ENCODE peak calls at places on chromosomes 13 and 19, in eight cellular contexts. J, K, O, Q, M, F, Y and S are unnamed samples. For H3K27me3, the result is how much of the 10 kb centered on the place peaks cover.

GRCh38 chr13:23377603-23378002 is 55.9 kb downstream of the SACS start:
- DNase-seq in M (no peak), J (no peak), K (no peak), Q (no peak), F (no peak), Y (no peak), O (no peak), S (no peak)

GRCh38 chr19:35166100-35167063 is 11.8 kb downstream of the FXYD5 start:
- DNase-seq in O (no peak), Q (no peak), F (no peak), Y (no peak), M (no peak), J (no peak), K (no peak), S (peak)

GRCh38 chr19:47760632-47760999 is 15.3 kb downstream of the NOP53 start:
- DNase-seq in K (no peak), O (no peak), F (no peak), J (no peak), Y (no peak), Q (no peak), M (no peak), S (no peak)

GRCh38 chr19:51695088-51695487 is 2.0 kb downstream of the SPACA6 start:
- DNase-seq in K (no peak), O (no peak), J (no peak), Q (no peak), Y (no peak), F (no peak), M (no peak), S (no peak)

GRCh38 chr13:28001837-28002473 is 13.5 kb upstream of the URAD start:
- DNase-seq in O (no peak), J (no peak), M (no peak), Y (no peak), Q (no peak), K (no peak), F (no peak), S (no peak)

GRCh38 chr19:17156947-17157302 is 58.2 kb upstream of the USE1 start:
- DNase-seq in J (no peak), Q (no peak), K (no peak), M (no peak), Y (no peak), F (peak), O (no peak), S (no peak)

GRCh38 chr19:48815870-48816501 is 5.2 kb upstream of the BCAT2 start:
- DNase-seq in K (no peak), M (no peak), Y (no peak), J (no peak), Q (no peak), O (no peak), F (peak), S (no peak)

GRCh38 chr19:5436101-5436947 is 18.9 kb upstream of the ZNRF4 start:
- DNase-seq in K (no peak), O (no peak), J (no peak), M (no peak), F (no peak), Y (no peak), Q (no peak), S (no peak)

GRCh38 chr13:29500426-29500825 is 95.1 kb downstream of the SLC7A1 start:
- DNase-seq in M (no peak), Y (no peak), Q (no peak), K (no peak), F (no peak), O (no peak), J (no peak), S (no peak)

GRCh38 chr19:30325657-30326056 is 46.5 kb upstream of the ZNF536 start:
- DNase-seq in Q (no peak), Y (no peak), M (no peak), F (no peak), K (no peak), O (no peak), J (no peak), S (peak)

GRCh38 chr13:21671793-21672680 is 1.2 kb downstream of the FGF9 start:
- DNase-seq in Q (no peak), O (no peak), M (no peak), F (no peak), K (no peak), J (no peak), Y (no peak), S (no peak)

GRCh38 chr13:49214917-49215376 is 5.2 kb upstream of the MLNR start:
- DNase-seq in F (peak), O (no peak), M (peak), Y (peak), K (no peak), J (peak), Q (peak), S (no peak)

GRCh38 chr13:97245011-97245410 is 22.9 kb downstream of the MBNL2 start:
- DNase-seq in J (no peak), F (no peak), Q (no peak), M (no peak), K (no peak), Y (no peak), O (no peak), S (no peak)

GRCh38 chr19:49155830-49156346 is 692 bp upstream of the HRC start:
- DNase-seq in Y (no peak), F (no peak), K (no peak), M (no peak), Q (peak), O (no peak), J (no peak), S (no peak)

GRCh38 chr19:41821003-41821735 is 23.3 kb downstream of the LYPD4 start:
- DNase-seq in Y (peak), O (no peak), J (no peak), K (no peak), Q (no peak), M (peak), F (peak), S (no peak)

GRCh38 chr19:7888145-7888825 is at the start of gene LRRC8E:
- DNase-seq in F (peak), Q (no peak), K (no peak), M (peak), J (peak), Y (no peak), O (no peak), S (peak)

GRCh38 chr19:28908941-28909340 is 304.0 kb downstream of the UQCRFS1 start:
- DNase-seq in Y (no peak), O (no peak), Q (no peak), J (no peak), F (no peak), M (no peak), K (no peak), S (no peak)

GRCh38 chr19:45069056-45069455 is 7.2 kb downstream of the ZNF296 start:
- DNase-seq in O (no peak), M (no peak), Y (no peak), F (no peak), K (no peak), Q (no peak), J (no peak), S (no peak)

GRCh38 chr13:34246511-34246910 is 428.6 kb downstream of the RFC3 start:
- DNase-seq in Q (no peak), K (no peak), Y (no peak), M (no peak), J (no peak), O (no peak), F (no peak), S (no peak)

GRCh38 chr19:47280183-47280797 is 5.6 kb downstream of the INAFM1 start:
- DNase-seq in M (peak), O (no peak), J (no peak), F (no peak), Q (no peak), K (no peak), Y (no peak), S (no peak)

GRCh38 chr13:72745260-72745659 is 17.5 kb downstream of the BORA start:
- DNase-seq in Q (no peak), F (no peak), M (no peak), Y (no peak), O (no peak), J (no peak), K (no peak), S (no peak)

GRCh38 chr19:21087871-21088270 is 5.9 kb downstream of the ZNF714 start:
- DNase-seq in J (no peak), O (no peak), M (no peak), F (no peak), Y (no peak), Q (no peak), K (no peak), S (no peak)

GRCh38 chr13:24615114-24615513 is 65.1 kb upstream of the ATP12A start:
- DNase-seq in O (no peak), F (no peak), Y (no peak), J (no peak), M (no peak), Q (no peak), K (no peak), S (no peak)

GRCh38 chr13:44399045-44399444 is 25.4 kb downstream of the SERP2 start:
- DNase-seq in K (no peak), F (no peak), Y (no peak), J (no peak), M (no peak), Q (no peak), O (no peak), S (no peak)

GRCh38 chr19:58229255-58229639 is 533 bp downstream of the ZNF544 start:
- DNase-seq in F (no peak), M (no peak), Y (no peak), Q (no peak), J (no peak), K (no peak), O (no peak), S (no peak)

GRCh38 chr19:28307460-28307859 is 905.5 kb downstream of the UQCRFS1 start:
- DNase-seq in Y (no peak), M (no peak), Q (no peak), K (no peak), J (no peak), O (no peak), F (no peak), S (no peak)

GRCh38 chr19:56671613-56671994 is at the start of gene ZNF835:
- DNase-seq in Q (peak), M (peak), K (peak), O (peak), J (peak), F (peak), Y (no peak), S (peak)

GRCh38 chr13:100707818-100708740 is 33.5 kb upstream of the TMTC4 start:
- DNase-seq in J (no peak), M (no peak), F (no peak), O (no peak), Q (no peak), K (no peak), Y (no peak), S (no peak)

GRCh38 chr13:51684076-51684475 is 99.8 kb downstream of the WDFY2 start:
- DNase-seq in Y (no peak), J (no peak), K (no peak), Q (no peak), F (no peak), M (no peak), O (no peak), S (no peak)

GRCh38 chr13:108919036-108919907 is 289.9 kb downstream of the MYO16 start:
- DNase-seq in J (no peak), F (no peak), O (no peak), K (no peak), M (no peak), Y (no peak), Q (no peak), S (no peak)

GRCh38 chr19:35267818-35268545 is 780 bp upstream of the USF2 start:
- DNase-seq in M (peak), Q (peak), Y (peak), F (peak), K (no peak), O (no peak), J (peak), S (no peak)

GRCh38 chr19:43618921-43619261 is 538 bp downstream of the ZNF428 start:
- DNase-seq in Q (no peak), Y (no peak), F (peak), O (no peak), M (no peak), J (no peak), K (no peak), S (no peak)

GRCh38 chr19:47741544-47742125 is 3.7 kb upstream of the NOP53 start:
- DNase-seq in Y (no peak), K (no peak), J (no peak), Q (no peak), F (no peak), M (no peak), O (no peak), S (no peak)

GRCh38 chr13:100673831-100674362 is 698 bp downstream of the TMTC4 start:
- DNase-seq in F (peak), J (no peak), Y (peak), O (no peak), M (peak), K (no peak), Q (peak), S (no peak)

GRCh38 chr19:7682175-7682855 is 1.7 kb downstream of the TRAPPC5 start:
- DNase-seq in O (no peak), Q (no peak), M (no peak), F (no peak), J (no peak), K (no peak), Y (no peak), S (no peak)

GRCh38 chr19:30374791-30375650 is 2.8 kb downstream of the ZNF536 start:
- DNase-seq in K (no peak), Q (no peak), M (no peak), J (no peak), F (no peak), O (no peak), Y (no peak), S (no peak)

GRCh38 chr19:39543477-39543857 is 3.5 kb upstream of the EID2 start:
- DNase-seq in K (no peak), M (no peak), Y (no peak), F (no peak), J (no peak), Q (no peak), O (no peak), S (no peak)

GRCh38 chr13:91652389-91652788 is 254.0 kb downstream of the GPC5 start:
- DNase-seq in O (no peak), F (no peak), Y (no peak), M (no peak), Q (no peak), J (no peak), K (no peak), S (no peak)

GRCh38 chr13:75135325-75135825 is 346.6 kb downstream of the TBC1D4 start:
- DNase-seq in K (no peak), F (no peak), O (no peak), M (no peak), Q (no peak), Y (no peak), J (no peak), S (no peak)

DNA sequence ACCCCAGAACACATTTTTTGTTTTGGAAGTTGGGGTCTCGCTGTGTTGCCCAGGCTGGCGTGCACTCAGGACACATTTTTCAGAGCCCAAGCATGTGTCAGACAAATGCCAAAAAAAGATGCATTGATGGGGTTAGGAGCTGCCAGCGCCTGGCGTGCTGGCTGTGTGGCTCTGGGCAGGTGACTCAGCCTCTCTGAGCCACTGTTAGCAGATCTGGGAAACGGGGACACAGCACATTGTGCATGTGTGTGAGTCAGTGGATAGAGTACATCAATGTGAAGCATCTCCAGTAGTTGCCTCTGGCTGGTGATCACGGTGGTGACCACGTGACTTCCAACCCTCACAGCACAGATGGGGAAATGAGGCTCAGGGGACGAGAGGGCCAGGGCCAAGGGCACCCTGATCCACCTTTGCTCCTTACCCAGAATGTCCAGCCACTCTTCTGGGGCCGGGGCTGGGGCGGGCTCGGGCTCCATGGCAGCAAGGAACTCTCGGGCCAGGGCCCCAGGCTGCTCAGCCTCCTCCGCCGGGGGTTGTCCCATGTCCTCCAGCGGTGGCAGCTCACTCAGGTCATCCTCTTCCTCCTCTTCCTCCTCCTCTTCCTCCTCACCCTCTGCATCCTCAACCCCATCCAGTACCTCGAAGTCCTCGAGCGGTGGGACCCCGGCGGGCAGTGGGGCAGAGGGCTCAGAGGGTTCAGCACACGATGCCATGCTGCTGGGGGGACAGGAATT is 1.9 kb downstream of the FKBP8 start:
- DNase-seq in J (no peak), Y (no peak), K (no peak), F (no peak), M (no peak), Q (no peak), O (no peak), S (no peak)
- H3K4me3 ChIP-seq in J (no peak), Y (no peak), K (no peak), F (no peak), M (no peak), Q (no peak), O (no peak), S (no peak)

GRCh38 chr19:2970201-2970838 is 7.0 kb upstream of the TLE6 start:
- DNase-seq in M (no peak), K (no peak), O (no peak), Q (no peak), Y (no peak), F (no peak), J (no peak), S (no peak)

GRCh38 chr19:2977001-2977685 is at the start of gene TLE6:
- DNase-seq in K (peak), M (peak), O (peak), Y (peak), F (peak), J (peak), Q (peak), S (peak)

GRCh38 chr19:2976609-2977000 is 759 bp upstream of the TLE6 start:
- DNase-seq in F (no peak), K (no peak), J (no peak), O (no peak), M (no peak), Y (no peak), Q (no peak), S (no peak)

GRCh38 chr19:2974342-2974932 is 2.9 kb upstream of the TLE6 start:
- DNase-seq in O (no peak), Q (peak), J (no peak), F (peak), M (no peak), Y (no peak), K (no peak), S (no peak)

GRCh38 chr19:2973229-2973628 is 4.1 kb upstream of the TLE6 start:
- DNase-seq in O (no peak), F (no peak), Q (no peak), Y (no peak), K (no peak), J (no peak), M (no peak), S (peak)
- H3K27me3 ChIP-seq in O (under half), F (under half), Q (under half), Y (under half), K (under half), J (under half), M (under half), S (under half)

GRCh38 chr19:15840833-15841232 is 25.4 kb upstream of the OR10H1 start:
- DNase-seq in O (no peak), F (no peak), M (no peak), K (no peak), Q (no peak), Y (no peak), J (no peak), S (no peak)

GRCh38 chr19:15836345-15836594 is 20.8 kb upstream of the OR10H1 start:
- DNase-seq in M (no peak), F (no peak), J (no peak), Y (no peak), K (no peak), Q (no peak), O (no peak), S (no peak)

GRCh38 chr19:15831626-15832025 is 16.2 kb upstream of the OR10H1 start:
- DNase-seq in O (no peak), F (no peak), Q (no peak), M (no peak), J (no peak), K (no peak), Y (no peak), S (no peak)

GRCh38 chr19:15841875-15842569 is 26.6 kb upstream of the OR10H1 start:
- DNase-seq in O (no peak), K (no peak), Y (no peak), Q (no peak), F (no peak), J (no peak), M (no peak), S (peak)

GRCh38 chr19:15836595-15837398 is 21.3 kb upstream of the OR10H1 start:
- DNase-seq in K (peak), Q (peak), J (peak), F (peak), Y (peak), M (peak), O (peak), S (peak)
- TF ChIP-seq POLR2A in K (peak), Q (no peak), J (peak), F (peak), Y (peak), M (peak), O (peak), S (peak)

DNA sequence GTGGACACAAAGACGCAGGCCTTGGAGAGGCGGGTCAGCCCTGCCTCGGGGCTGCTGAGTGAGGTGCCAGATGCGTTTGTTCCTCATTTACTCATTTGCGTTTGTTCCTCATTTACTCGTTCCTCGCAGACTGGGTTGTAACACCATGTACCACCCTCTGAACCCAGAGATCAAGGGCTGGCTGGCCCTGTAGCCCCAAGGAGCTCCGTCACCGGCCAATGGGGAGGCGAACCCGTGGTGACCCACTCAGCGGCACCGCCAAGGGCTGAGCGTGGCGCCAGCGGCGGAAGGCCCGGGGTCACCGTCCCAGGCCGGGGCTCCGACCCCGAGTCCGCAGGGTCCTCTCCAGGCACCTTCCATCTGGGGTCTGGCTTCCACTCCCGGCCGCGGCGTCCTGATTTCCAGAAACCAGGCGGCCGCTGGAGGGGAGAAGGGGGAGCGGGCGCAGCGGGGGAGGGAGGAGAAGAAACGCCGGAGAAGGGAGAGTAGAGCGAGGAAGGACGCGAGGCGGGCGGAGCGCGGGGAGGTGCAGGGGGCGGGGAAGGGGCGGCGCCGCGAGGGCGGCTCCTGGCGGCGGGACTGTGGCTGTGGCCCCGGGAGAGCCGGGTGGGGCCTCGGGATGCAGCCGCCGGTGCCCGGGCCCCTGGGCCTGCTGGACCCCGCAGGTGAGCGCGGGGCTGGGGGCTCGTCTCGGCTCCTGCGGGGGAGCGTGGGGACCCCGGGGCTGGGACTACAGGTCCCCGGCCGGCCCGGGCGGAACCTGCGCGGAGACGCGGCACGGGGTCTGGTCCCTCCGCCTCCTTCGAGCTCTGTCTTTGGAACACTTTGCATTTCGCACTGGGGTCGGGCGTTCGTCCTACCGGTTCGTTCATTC is at the start of gene TMEM255B:
- DNase-seq in Y (peak), M (peak), Q (peak), J (peak), O (peak), F (peak), K (peak), S (peak)
- H3K4me3 ChIP-seq in Y (peak), M (peak), Q (peak), J (peak), O (peak), F (peak), K (peak), S (peak)